ENCODE peak calls at places on chromosome 16, in nine cellular contexts. D is psoas muscle, F is OCI-LY7, U is prostate gland, T is GM06990, S is heart left ventricle, Q is cardiac fibroblast, E is bronchial epithelial cell, J is AG09309. W is an unnamed sample.

GRCh38 chr16:72210571-72210970 is 38.6 kb upstream of the PMFBP1 start:
- DNase-seq in D (no peak), F (no peak), U (no peak), T (no peak), S (no peak), Q (no peak), E (no peak), J (no peak), W (no peak)

GRCh38 chr16:84013787-84014569 is 28.6 kb downstream of the SLC38A8 start:
- DNase-seq in D (no peak), F (peak), U (peak), T (peak), S (no peak), Q (peak), E (peak), J (no peak), W (peak)

GRCh38 chr16:19130852-19131808 is 17.4 kb downstream of the ITPRIPL2 start:
- DNase-seq in D (peak), F (peak), U (peak), T (no peak), S (peak), Q (peak), E (peak), J (no peak), W (no peak)

GRCh38 chr16:72995151-72995881 is 52.6 kb downstream of the ZFHX3 start:
- DNase-seq in D (no peak), F (peak), U (no peak), T (no peak), S (no peak), Q (no peak), E (no peak), J (no peak), W (peak)

GRCh38 chr16:17467923-17468540 is 2.7 kb downstream of the XYLT1 start:
- DNase-seq in D (peak), F (peak), U (peak), T (peak), S (peak), Q (peak), E (no peak), J (no peak), W (peak)

GRCh38 chr16:46688101-46688656 is 799 bp downstream of the VPS35 start:
- DNase-seq in D (peak), F (no peak), U (peak), T (no peak), S (no peak), Q (peak), E (peak), J (no peak), W (no peak)

GRCh38 chr16:53960954-53961616 is 257.1 kb downstream of the FTO start:
- DNase-seq in D (no peak), F (no peak), U (peak), T (no peak), S (no peak), Q (no peak), E (no peak), J (no peak), W (peak)

GRCh38 chr16:81456523-81457325 is 12.1 kb downstream of the CMIP start:
- DNase-seq in D (no peak), F (no peak), U (no peak), T (no peak), S (no peak), Q (no peak), E (no peak), J (no peak), W (no peak)

GRCh38 chr16:84144859-84145639 is at the start of the genes DNAAF1 and HSDL1:
- DNase-seq in D (peak), F (peak), U (peak), T (peak), S (peak), Q (peak), E (peak), J (peak), W (peak)

GRCh38 chr16:57367111-57367752 is 5.1 kb upstream of the CX3CL1 start:
- DNase-seq in D (no peak), F (no peak), U (peak), T (no peak), S (no peak), Q (peak), E (no peak), J (no peak), W (no peak)

GRCh38 chr16:13992976-13993375 is 73.0 kb downstream of the ERCC4 start:
- DNase-seq in D (no peak), F (no peak), U (no peak), T (no peak), S (no peak), Q (no peak), E (no peak), J (no peak), W (no peak)

GRCh38 chr16:86718118-86718517 is 139.8 kb downstream of the FOXL1 start:
- DNase-seq in D (no peak), F (no peak), U (peak), T (no peak), S (no peak), Q (peak), E (peak), J (no peak), W (no peak)

GRCh38 chr16:1076801-1077576 is 4.4 kb downstream of the SSTR5 start:
- DNase-seq in D (no peak), F (no peak), U (no peak), T (no peak), S (no peak), Q (no peak), E (no peak), J (no peak), W (no peak)

GRCh38 chr16:15988268-15989013 is 39.0 kb downstream of the ABCC1 start:
- DNase-seq in D (peak), F (no peak), U (no peak), T (no peak), S (no peak), Q (no peak), E (no peak), J (no peak), W (peak)

GRCh38 chr16:4313563-4314531 is 2.0 kb upstream of the GLIS2 start:
- DNase-seq in D (peak), F (peak), U (no peak), T (peak), S (no peak), Q (peak), E (no peak), J (no peak), W (no peak)

GRCh38 chr16:23505942-23506605 is 4.2 kb downstream of the GGA2 start:
- DNase-seq in D (no peak), F (peak), U (no peak), T (no peak), S (no peak), Q (peak), E (no peak), J (no peak), W (no peak)

GRCh38 chr16:69796285-69797118 is 34.4 kb downstream of the WWP2 start:
- DNase-seq in D (no peak), F (peak), U (peak), T (peak), S (peak), Q (peak), E (peak), J (peak), W (peak)

GRCh38 chr16:8510160-8510559 is 80.2 kb downstream of the TMEM114 start:
- DNase-seq in D (no peak), F (no peak), U (no peak), T (no peak), S (no peak), Q (no peak), E (no peak), J (no peak), W (no peak)

GRCh38 chr16:4767872-4768548 is 1.0 kb upstream of the ZNF500 start:
- DNase-seq in D (no peak), F (peak), U (no peak), T (no peak), S (no peak), Q (peak), E (peak), J (no peak), W (no peak)

GRCh38 chr16:3012828-3013420 is at the start of gene CLDN9:
- DNase-seq in D (no peak), F (no peak), U (no peak), T (no peak), S (no peak), Q (no peak), E (no peak), J (no peak), W (no peak)

GRCh38 chr16:26491271-26491670 is 575.5 kb upstream of the C16orf82 start:
- DNase-seq in D (no peak), F (no peak), U (no peak), T (no peak), S (no peak), Q (no peak), E (no peak), J (no peak), W (no peak)

GRCh38 chr16:80806957-80807356 is 2.6 kb upstream of the CDYL2 start:
- DNase-seq in D (no peak), F (no peak), U (no peak), T (no peak), S (peak), Q (peak), E (peak), J (peak), W (no peak)

GRCh38 chr16:83145297-83145696 is 518.5 kb downstream of the CDH13 start:
- DNase-seq in D (no peak), F (no peak), U (no peak), T (no peak), S (no peak), Q (no peak), E (no peak), J (no peak), W (no peak)

GRCh38 chr16:67915831-67916723 is 15.6 kb downstream of the CTRL start:
- DNase-seq in D (no peak), F (no peak), U (no peak), T (no peak), S (peak), Q (no peak), E (no peak), J (no peak), W (no peak)

GRCh38 chr16:24535827-24536226 is 3.5 kb upstream of the RBBP6 start:
- DNase-seq in D (no peak), F (no peak), U (no peak), T (no peak), S (no peak), Q (no peak), E (no peak), J (no peak), W (no peak)
- H3K4me3 ChIP-seq in D (no peak), F (no peak), U (no peak), T (no peak), S (no peak), Q (no peak), E (no peak), J (no peak), W (no peak)

GRCh38 chr16:28867241-28867640 is 3.6 kb downstream of the SH2B1 start:
- DNase-seq in D (no peak), F (no peak), U (no peak), T (no peak), S (no peak), Q (no peak), E (no peak), J (no peak), W (no peak)

GRCh38 chr16:28865722-28866453 is 2.2 kb downstream of the SH2B1 start:
- DNase-seq in D (no peak), F (no peak), U (no peak), T (no peak), S (no peak), Q (no peak), E (no peak), J (no peak), W (no peak)

GRCh38 chr16:28866454-28866804 is 2.8 kb downstream of the SH2B1 start:
- DNase-seq in D (no peak), F (no peak), U (no peak), T (no peak), S (no peak), Q (no peak), E (no peak), J (no peak), W (no peak)

GRCh38 chr16:28872952-28873351 is 5.3 kb upstream of the ATP2A1 start:
- DNase-seq in D (no peak), F (no peak), U (no peak), T (no peak), S (no peak), Q (no peak), E (no peak), J (no peak), W (no peak)

GRCh38 chr16:28869201-28869600 is 5.6 kb downstream of the SH2B1 start:
- DNase-seq in D (no peak), F (no peak), U (no peak), T (no peak), S (no peak), Q (no peak), E (no peak), J (no peak), W (no peak)
- TF ChIP-seq CTCF in D (no peak), F (no peak), U (no peak), T (no peak), S (no peak), Q (no peak), E (no peak), J (no peak), W (no peak)

GRCh38 chr16:88969361-88969831 is 7.6 kb downstream of the CBFA2T3 start:
- DNase-seq in D (peak), F (peak), U (no peak), T (no peak), S (no peak), Q (no peak), E (no peak), J (no peak), W (no peak)

GRCh38 chr16:88967800-88968588 is 9.0 kb downstream of the CBFA2T3 start:
- DNase-seq in D (peak), F (peak), U (no peak), T (peak), S (no peak), Q (no peak), E (no peak), J (no peak), W (no peak)

GRCh38 chr16:88970095-88970494 is 6.9 kb downstream of the CBFA2T3 start:
- DNase-seq in D (peak), F (peak), U (no peak), T (no peak), S (no peak), Q (no peak), E (no peak), J (no peak), W (no peak)

GRCh38 chr16:88966986-88967799 is 9.8 kb downstream of the CBFA2T3 start:
- DNase-seq in D (peak), F (peak), U (no peak), T (no peak), S (no peak), Q (no peak), E (no peak), J (no peak), W (no peak)

DNA sequence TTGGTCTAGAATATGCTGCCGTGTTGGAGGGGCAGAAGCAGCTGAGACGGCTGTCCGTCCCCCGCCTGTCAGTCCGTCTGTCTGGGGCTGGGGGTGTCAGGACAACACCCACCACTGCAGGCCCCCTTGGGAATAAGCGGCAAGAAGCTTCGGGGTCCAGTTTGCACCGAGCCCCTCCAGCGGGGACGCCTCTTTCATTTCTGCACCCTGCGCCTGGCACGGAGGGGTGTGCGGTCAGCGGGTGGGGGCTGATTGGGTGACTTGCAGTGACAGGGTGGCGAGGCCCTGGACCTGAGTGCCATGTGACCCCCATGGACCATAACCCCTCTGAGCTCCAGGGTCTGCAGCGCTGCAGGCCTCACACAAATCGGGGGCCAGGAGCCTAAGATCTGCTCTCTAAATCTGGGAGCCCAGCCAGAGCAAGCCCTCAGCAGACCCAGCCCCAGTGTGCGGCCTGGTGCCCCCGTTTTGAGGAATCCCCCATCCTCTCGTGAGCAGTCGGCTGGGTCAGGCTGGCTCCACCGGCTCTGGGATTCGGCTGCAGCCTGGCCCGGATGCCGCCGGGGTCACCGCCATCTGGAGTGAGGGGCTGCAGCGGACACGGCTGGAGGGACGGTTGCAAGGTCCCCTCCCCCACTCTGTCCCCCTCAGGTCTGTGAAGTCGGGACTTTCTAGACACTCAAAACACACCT is 8.3 kb downstream of the CBFA2T3 start:
- DNase-seq in D (peak), F (peak), U (no peak), T (no peak), S (peak), Q (no peak), E (no peak), J (no peak), W (no peak)
- H3K4me3 ChIP-seq in D (no peak), F (peak), U (no peak), T (peak), S (no peak), Q (no peak), E (no peak), J (no peak), W (no peak)

GRCh38 chr16:49000594-49000993 is 281.0 kb downstream of the CBLN1 start:
- DNase-seq in D (no peak), F (peak), U (no peak), T (no peak), S (no peak), Q (no peak), E (no peak), J (no peak), W (no peak)
- TF ChIP-seq CTCF in D (peak), F (peak), U (no peak), T (peak), S (peak), Q (peak), E (peak), J (peak), W (peak)

GRCh38 chr16:51365715-51366114 is 214.6 kb upstream of the SALL1 start:
- DNase-seq in D (no peak), F (no peak), U (no peak), T (no peak), S (no peak), Q (no peak), E (no peak), J (no peak), W (no peak)
- H3K4me3 ChIP-seq in D (no peak), F (no peak), U (no peak), T (no peak), S (no peak), Q (no peak), E (no peak), J (no peak), W (no peak)

GRCh38 chr16:74901606-74902005 is 83.3 kb downstream of the WDR59 start:
- DNase-seq in D (no peak), F (no peak), U (no peak), T (no peak), S (no peak), Q (no peak), E (no peak), J (no peak), W (no peak)
- TF ChIP-seq CTCF in D (no peak), F (no peak), U (no peak), T (no peak), S (no peak), Q (no peak), E (no peak), J (no peak), W (no peak)

DNA sequence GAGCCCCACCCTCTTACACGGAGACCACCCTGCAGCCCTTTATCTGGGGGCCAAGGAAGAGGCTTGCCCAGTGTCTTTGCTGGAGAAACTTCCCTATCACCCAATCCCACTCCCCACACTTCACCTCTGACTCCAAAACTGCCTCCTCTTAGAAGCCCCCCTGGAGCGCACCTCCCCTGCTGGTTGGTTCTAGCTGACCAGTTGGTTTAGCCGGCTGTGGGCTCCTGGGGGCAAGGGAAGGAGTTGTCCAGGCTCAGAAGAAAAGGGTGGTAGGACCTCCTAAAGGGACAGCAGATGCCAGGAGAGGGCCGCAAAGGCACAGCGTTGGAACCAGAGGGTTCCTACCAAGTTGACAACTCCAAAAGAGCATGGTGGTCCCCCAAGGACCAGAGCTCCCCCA is 2.0 kb downstream of the BCAR1 start:
- DNase-seq in D (no peak), F (no peak), U (no peak), T (no peak), S (no peak), Q (no peak), E (no peak), J (no peak), W (no peak)
- H3K4me3 ChIP-seq in D (peak), F (no peak), U (peak), T (no peak), S (peak), Q (peak), E (no peak), J (peak), W (no peak)

DNA sequence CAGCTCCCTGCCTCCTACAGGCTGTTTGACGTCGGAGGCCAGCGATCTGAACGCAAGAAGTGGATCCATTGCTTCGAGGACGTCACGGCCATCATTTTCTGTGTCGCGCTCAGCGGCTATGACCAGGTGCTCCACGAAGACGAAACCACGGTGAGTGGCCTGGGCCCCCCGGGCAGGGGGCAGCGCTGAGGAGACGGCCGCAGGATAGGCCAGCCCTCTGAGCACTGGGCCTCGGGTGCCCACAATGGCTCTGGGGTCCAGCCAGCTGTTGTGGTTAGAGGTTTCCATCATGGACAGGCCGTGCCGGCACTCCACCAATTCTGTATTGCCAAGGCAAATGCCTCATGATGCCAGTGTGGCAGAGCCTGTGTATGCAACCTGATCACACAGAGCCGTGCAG is 88.6 kb downstream of the AMFR start:
- DNase-seq in D (peak), F (no peak), U (no peak), T (no peak), S (peak), Q (no peak), E (no peak), J (no peak), W (no peak)
- TF ChIP-seq CTCF in D (no peak), F (no peak), U (no peak), T (no peak), S (no peak), Q (no peak), E (no peak), J (no peak), W (no peak)

GRCh38 chr16:55760665-55761035 is 72.2 kb downstream of the CES1 start:
- DNase-seq in D (peak), F (no peak), U (no peak), T (no peak), S (peak), Q (no peak), E (no peak), J (no peak), W (no peak)
- H3K4me3 ChIP-seq in D (peak), F (no peak), U (no peak), T (no peak), S (peak), Q (peak), E (no peak), J (no peak), W (no peak)

GRCh38 chr16:65704866-65705265 is 583.0 kb upstream of the CDH11 start:
- DNase-seq in D (no peak), F (no peak), U (no peak), T (no peak), S (no peak), Q (no peak), E (no peak), J (no peak), W (peak)
- TF ChIP-seq CTCF in D (no peak), F (peak), U (no peak), T (no peak), S (no peak), Q (peak), E (peak), J (peak), W (peak)

W was measured in BE2C.